ENCODE peak calls at places on chromosome 7, in six cellular contexts. One of them, this sample, is unnamed.

GRCh38 chr7:44045226-44046014 is 918 bp downstream of the DBNL start:
- ATAC-seq in HCT116: no peak
- ATAC-seq in HepG2: peak; percentile 30
- ATAC-seq in K562: peak; percentile 10
- ATAC-seq in upper lobe of left lung: no peak
- ATAC-seq in GM12878: peak; percentile 17
- ATAC-seq in this sample: peak; percentile 30

GRCh38 chr7:93910076-93910994 is 4.0 kb downstream of the GNGT1 start:
- ATAC-seq in HCT116: no peak
- ATAC-seq in HepG2: no peak
- ATAC-seq in K562: no peak
- ATAC-seq in upper lobe of left lung: peak; percentile 86
- ATAC-seq in GM12878: no peak
- ATAC-seq in this sample: peak; percentile 83

GRCh38 chr7:131051304-131051703 is 276.4 kb upstream of the MKLN1 start:
- ATAC-seq in HCT116: no peak
- ATAC-seq in HepG2: no peak
- ATAC-seq in K562: no peak
- ATAC-seq in upper lobe of left lung: no peak
- ATAC-seq in GM12878: no peak
- ATAC-seq in this sample: no peak

GRCh38 chr7:142739927-142740492 is 9.3 kb upstream of the PRSS1 start:
- ATAC-seq in HCT116: peak; percentile 57
- ATAC-seq in HepG2: peak; percentile 59
- ATAC-seq in K562: peak; percentile 85
- ATAC-seq in upper lobe of left lung: no peak
- ATAC-seq in GM12878: peak; percentile 89
- ATAC-seq in this sample: no peak

GRCh38 chr7:116630932-116631449 is 41.0 kb upstream of the MET start:
- ATAC-seq in HCT116: peak; percentile 92
- ATAC-seq in HepG2: peak; percentile 95
- ATAC-seq in K562: peak; percentile 90
- ATAC-seq in upper lobe of left lung: peak; percentile 85
- ATAC-seq in GM12878: peak; percentile 73
- ATAC-seq in this sample: peak; percentile 48

GRCh38 chr7:55523366-55523765 is 48.9 kb downstream of the VOPP1 start:
- ATAC-seq in HCT116: no peak
- ATAC-seq in HepG2: no peak
- ATAC-seq in K562: no peak
- ATAC-seq in upper lobe of left lung: no peak
- ATAC-seq in GM12878: no peak
- ATAC-seq in this sample: no peak

GRCh38 chr7:106035568-106035967 is 72.5 kb downstream of the CDHR3 start:
- ATAC-seq in HCT116: no peak
- ATAC-seq in HepG2: no peak
- ATAC-seq in K562: peak; percentile 40
- ATAC-seq in upper lobe of left lung: no peak
- ATAC-seq in GM12878: no peak
- ATAC-seq in this sample: no peak

GRCh38 chr7:128247640-128248194 is 6.6 kb downstream of the LEP start:
- ATAC-seq in HCT116: peak; percentile 72
- ATAC-seq in HepG2: no peak
- ATAC-seq in K562: peak; percentile 82
- ATAC-seq in upper lobe of left lung: no peak
- ATAC-seq in GM12878: no peak
- ATAC-seq in this sample: no peak

GRCh38 chr7:134451656-134452055 is 7.2 kb downstream of the AKR1B1 start:
- ATAC-seq in HCT116: no peak
- ATAC-seq in HepG2: no peak
- ATAC-seq in K562: no peak
- ATAC-seq in upper lobe of left lung: no peak
- ATAC-seq in GM12878: no peak
- ATAC-seq in this sample: no peak

GRCh38 chr7:130458256-130458655 is 17.4 kb upstream of the CEP41 start:
- ATAC-seq in HCT116: no peak
- ATAC-seq in HepG2: no peak
- ATAC-seq in K562: no peak
- ATAC-seq in upper lobe of left lung: no peak
- ATAC-seq in GM12878: peak; percentile 89
- ATAC-seq in this sample: no peak

GRCh38 chr7:77782383-77782782 is 15.9 kb downstream of the TMEM60 start:
- ATAC-seq in HCT116: no peak
- ATAC-seq in HepG2: no peak
- ATAC-seq in K562: no peak
- ATAC-seq in upper lobe of left lung: no peak
- ATAC-seq in GM12878: no peak
- ATAC-seq in this sample: no peak

GRCh38 chr7:46568420-46569116 is 647.5 kb upstream of the IGFBP3 start:
- ATAC-seq in HCT116: peak; percentile 55
- ATAC-seq in HepG2: no peak
- ATAC-seq in K562: no peak
- ATAC-seq in upper lobe of left lung: peak; percentile 52
- ATAC-seq in GM12878: no peak
- ATAC-seq in this sample: peak; percentile 38

GRCh38 chr7:26187380-26188290 is 12.9 kb downstream of the HNRNPA2B1 start:
- ATAC-seq in HCT116: peak; percentile 43
- ATAC-seq in HepG2: peak; percentile 2
- ATAC-seq in K562: peak; percentile 50
- ATAC-seq in upper lobe of left lung: peak; percentile 12
- ATAC-seq in GM12878: peak; percentile 23
- ATAC-seq in this sample: no peak

GRCh38 chr7:51234139-51234538 is 82.5 kb downstream of the COBL start:
- ATAC-seq in HCT116: peak; percentile 47
- ATAC-seq in HepG2: no peak
- ATAC-seq in K562: no peak
- ATAC-seq in upper lobe of left lung: no peak
- ATAC-seq in GM12878: no peak
- ATAC-seq in this sample: no peak
- TF ChIP-seq POLR2AphosphoS5 in HCT116: no peak
- TF ChIP-seq POLR2AphosphoS5 in HepG2: no peak
- TF ChIP-seq POLR2AphosphoS5 in K562: no peak
- TF ChIP-seq POLR2AphosphoS5 in upper lobe of left lung: no peak
- TF ChIP-seq POLR2AphosphoS5 in GM12878: no peak
- TF ChIP-seq POLR2AphosphoS5 in this sample: no peak

DNA sequence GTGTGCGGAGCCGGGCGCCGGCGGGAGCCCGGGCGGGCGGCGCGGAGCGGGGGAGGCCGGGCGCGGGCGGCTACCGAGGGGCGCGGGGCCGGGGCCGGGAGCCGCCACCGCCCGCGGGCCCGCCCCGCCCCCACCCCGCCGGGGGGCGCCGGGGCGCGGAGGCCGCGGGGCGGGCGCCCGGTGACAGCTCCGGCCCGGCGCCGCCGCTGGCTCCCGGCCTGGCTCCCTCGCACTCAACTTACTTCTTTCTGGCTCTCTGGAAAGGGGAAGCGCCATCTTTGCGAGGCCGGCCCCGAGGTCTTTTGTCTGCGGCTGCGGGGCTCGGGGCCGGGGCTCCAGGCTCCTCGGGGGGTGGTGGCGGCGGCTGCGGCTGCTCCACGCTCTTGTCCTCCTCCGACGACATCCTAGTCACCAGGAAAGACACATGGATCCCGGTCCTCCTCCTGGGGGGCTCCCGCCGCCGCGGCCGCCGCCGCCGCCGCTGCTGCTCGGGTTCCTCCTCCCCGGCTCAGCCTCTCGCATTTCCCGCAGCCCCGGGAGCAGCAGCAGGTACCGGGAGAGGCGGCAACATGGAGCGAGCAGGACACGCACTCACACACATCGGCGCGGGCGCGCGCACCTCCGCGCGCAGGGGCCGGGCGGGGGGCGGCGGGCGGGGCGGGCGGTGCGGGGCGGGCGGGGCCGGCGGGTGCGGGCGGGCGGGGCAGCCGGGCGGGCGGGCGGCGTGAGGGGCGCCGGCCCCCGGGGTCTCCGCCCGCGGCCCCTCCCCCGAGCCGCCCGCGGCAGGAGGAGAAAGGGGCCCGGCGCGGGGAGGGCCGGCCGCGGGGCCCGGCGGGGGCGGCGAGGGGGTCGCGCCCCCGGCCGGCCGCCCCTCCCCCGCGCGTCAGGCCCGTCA is at the start of gene KMT2C:
- ATAC-seq in HCT116: peak; percentile 60
- ATAC-seq in HepG2: peak; percentile 27
- ATAC-seq in K562: peak; percentile 15
- ATAC-seq in upper lobe of left lung: peak; percentile 46
- ATAC-seq in GM12878: no peak
- ATAC-seq in this sample: peak; percentile 43
- TF ChIP-seq POLR2A in HCT116: no peak
- TF ChIP-seq POLR2A in HepG2: peak; percentile 63
- TF ChIP-seq POLR2A in K562: peak; percentile 80
- TF ChIP-seq POLR2A in upper lobe of left lung: peak; percentile 46
- TF ChIP-seq POLR2A in GM12878: peak; percentile 62
- TF ChIP-seq POLR2A in this sample: peak; percentile 51

GRCh38 chr7:150629347-150629746 is 2.8 kb downstream of the GIMAP6 start:
- ATAC-seq in HCT116: no peak
- ATAC-seq in HepG2: no peak
- ATAC-seq in K562: no peak
- ATAC-seq in upper lobe of left lung: no peak
- ATAC-seq in GM12878: no peak
- ATAC-seq in this sample: peak; percentile 67
- TF ChIP-seq POLR2AphosphoS5 in HCT116: no peak
- TF ChIP-seq POLR2AphosphoS5 in HepG2: no peak
- TF ChIP-seq POLR2AphosphoS5 in K562: no peak
- TF ChIP-seq POLR2AphosphoS5 in upper lobe of left lung: peak; percentile 91
- TF ChIP-seq POLR2AphosphoS5 in GM12878: no peak
- TF ChIP-seq POLR2AphosphoS5 in this sample: peak; percentile 34

GRCh38 chr7:157299317-157299612 is 37.5 kb upstream of the DNAJB6 start:
- ATAC-seq in HCT116: peak; percentile 1
- ATAC-seq in HepG2: no peak
- ATAC-seq in K562: no peak
- ATAC-seq in upper lobe of left lung: no peak
- ATAC-seq in GM12878: no peak
- ATAC-seq in this sample: no peak

GRCh38 chr7:157299613-157300405 is 37.0 kb upstream of the DNAJB6 start:
- ATAC-seq in HCT116: peak; percentile 75
- ATAC-seq in HepG2: peak; percentile 44
- ATAC-seq in K562: peak; percentile 72
- ATAC-seq in upper lobe of left lung: peak; percentile 3
- ATAC-seq in GM12878: no peak
- ATAC-seq in this sample: no peak

GRCh38 chr7:157300406-157300770 is 36.4 kb upstream of the DNAJB6 start:
- ATAC-seq in HCT116: peak; percentile 2
- ATAC-seq in HepG2: peak; percentile 40
- ATAC-seq in K562: no peak
- ATAC-seq in upper lobe of left lung: no peak
- ATAC-seq in GM12878: no peak
- ATAC-seq in this sample: no peak

GRCh38 chr7:157306836-157307533 is 29.8 kb upstream of the DNAJB6 start:
- ATAC-seq in HCT116: no peak
- ATAC-seq in HepG2: no peak
- ATAC-seq in K562: peak; percentile 5
- ATAC-seq in upper lobe of left lung: no peak
- ATAC-seq in GM12878: no peak
- ATAC-seq in this sample: no peak

GRCh38 chr7:157302314-157302711 is 34.5 kb upstream of the DNAJB6 start:
- ATAC-seq in HCT116: peak; percentile 23
- ATAC-seq in HepG2: no peak
- ATAC-seq in K562: peak; percentile 11
- ATAC-seq in upper lobe of left lung: peak; percentile 85
- ATAC-seq in GM12878: peak; percentile 98
- ATAC-seq in this sample: peak; percentile 73
- TF ChIP-seq POLR2A in HCT116: no peak
- TF ChIP-seq POLR2A in HepG2: no peak
- TF ChIP-seq POLR2A in K562: no peak
- TF ChIP-seq POLR2A in upper lobe of left lung: peak; percentile 49
- TF ChIP-seq POLR2A in GM12878: peak; percentile 67
- TF ChIP-seq POLR2A in this sample: no peak

DNA sequence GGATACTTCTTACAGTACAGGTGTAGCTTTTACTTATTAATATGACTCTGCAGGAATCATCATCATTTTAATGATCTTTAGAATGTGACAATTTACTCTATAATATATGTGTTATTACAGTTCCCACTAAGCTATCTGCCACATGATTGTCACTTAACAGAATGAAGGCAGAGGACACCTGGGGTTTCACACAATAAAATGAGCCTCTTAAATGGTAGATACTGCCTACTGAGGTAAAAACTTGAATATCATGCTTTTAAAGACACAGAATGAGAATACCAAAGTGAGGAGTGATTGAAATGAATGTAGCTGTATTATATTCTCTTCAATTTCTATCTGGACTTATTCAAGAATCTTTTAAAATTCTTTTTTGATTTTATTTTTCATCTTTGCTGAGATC is 1255.3 kb upstream of the LRRN3 start:
- ATAC-seq in HCT116: no peak
- ATAC-seq in HepG2: no peak
- ATAC-seq in K562: no peak
- ATAC-seq in upper lobe of left lung: no peak
- ATAC-seq in GM12878: no peak
- ATAC-seq in this sample: no peak
- TF ChIP-seq POLR2AphosphoS5 in HCT116: no peak
- TF ChIP-seq POLR2AphosphoS5 in HepG2: no peak
- TF ChIP-seq POLR2AphosphoS5 in K562: no peak
- TF ChIP-seq POLR2AphosphoS5 in upper lobe of left lung: no peak
- TF ChIP-seq POLR2AphosphoS5 in GM12878: no peak
- TF ChIP-seq POLR2AphosphoS5 in this sample: no peak

GRCh38 chr7:3043544-3044395 is at the start of gene CARD11:
- ATAC-seq in HCT116: no peak
- ATAC-seq in HepG2: no peak
- ATAC-seq in K562: peak; percentile 77
- ATAC-seq in upper lobe of left lung: no peak
- ATAC-seq in GM12878: peak; percentile 59
- ATAC-seq in this sample: no peak

GRCh38 chr7:3039787-3040186 is 3.9 kb downstream of the CARD11 start:
- ATAC-seq in HCT116: no peak
- ATAC-seq in HepG2: no peak
- ATAC-seq in K562: no peak
- ATAC-seq in upper lobe of left lung: no peak
- ATAC-seq in GM12878: no peak
- ATAC-seq in this sample: no peak

GRCh38 chr7:3037259-3037658 is 6.4 kb downstream of the CARD11 start:
- ATAC-seq in HCT116: no peak
- ATAC-seq in HepG2: no peak
- ATAC-seq in K562: no peak
- ATAC-seq in upper lobe of left lung: no peak
- ATAC-seq in GM12878: no peak
- ATAC-seq in this sample: no peak

GRCh38 chr7:3042301-3042700 is 1.4 kb downstream of the CARD11 start:
- ATAC-seq in HCT116: no peak
- ATAC-seq in HepG2: no peak
- ATAC-seq in K562: no peak
- ATAC-seq in upper lobe of left lung: no peak
- ATAC-seq in GM12878: peak; percentile 8
- ATAC-seq in this sample: no peak

DNA sequence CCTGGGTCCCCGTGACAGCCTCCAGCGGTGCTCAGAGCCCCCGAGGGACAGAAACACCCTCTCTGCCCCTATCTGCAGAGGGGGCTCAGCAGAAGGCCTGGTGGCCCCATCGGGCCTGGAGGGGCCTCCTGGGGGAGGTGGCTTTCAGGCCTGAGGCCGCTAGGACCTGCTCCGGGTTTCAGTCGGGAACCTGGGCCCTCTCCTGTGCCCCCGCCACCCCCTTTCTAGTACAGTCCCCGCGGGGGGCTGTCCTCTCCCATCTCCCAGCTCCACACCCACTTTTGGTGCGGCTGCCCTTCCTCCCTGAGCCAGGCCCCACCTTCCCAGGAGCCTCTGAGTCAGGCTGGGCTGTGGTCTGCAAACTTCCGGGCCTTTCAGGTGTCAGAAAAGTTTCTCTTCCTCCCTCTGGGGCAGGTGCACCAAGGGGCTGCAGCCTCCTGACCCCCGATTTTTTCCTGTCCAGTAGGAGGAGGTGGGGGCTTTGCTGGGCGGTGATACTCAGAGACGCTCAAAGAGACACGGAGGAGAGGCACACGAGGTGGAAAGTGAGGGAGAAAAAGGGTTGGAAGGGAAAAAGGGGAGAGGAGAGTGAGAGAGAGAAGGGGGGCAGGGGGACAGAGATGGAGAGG is 692 bp downstream of the CARD11 start:
- ATAC-seq in HCT116: no peak
- ATAC-seq in HepG2: no peak
- ATAC-seq in K562: peak; percentile 86
- ATAC-seq in upper lobe of left lung: peak; percentile 7
- ATAC-seq in GM12878: peak; percentile 80
- ATAC-seq in this sample: no peak
- TF ChIP-seq POLR2A in HCT116: no peak
- TF ChIP-seq POLR2A in HepG2: no peak
- TF ChIP-seq POLR2A in K562: no peak
- TF ChIP-seq POLR2A in upper lobe of left lung: no peak
- TF ChIP-seq POLR2A in GM12878: no peak
- TF ChIP-seq POLR2A in this sample: no peak

This sample was measured in gastroesophageal sphincter.